ENCODE peak calls at places on chromosome 12, in eight cellular contexts. W is GM19239, D is astrocyte of the spinal cord, E is NCI-H2029 treated with DMSO at 0.1 percent for 48 hours, H is dermis blood vessel endothelial cell, Z is lower leg skin, C is body of pancreas, L is endothelial cell. S is an unnamed sample.

GRCh38 chr12:3805058-3805457 is 52.1 kb upstream of the CRACR2A start:
- DNase-seq in L (no peak), C (no peak), Z (no peak), E (no peak), W (no peak), D (no peak), H (no peak), S (no peak)

GRCh38 chr12:16187684-16188083 is 89.8 kb downstream of the SLC15A5 start:
- DNase-seq in W (no peak), C (no peak), E (no peak), Z (no peak), L (no peak), H (no peak), D (no peak), S (no peak)

GRCh38 chr12:128637616-128638606 is 185.8 kb downstream of the SLC15A4 start:
- DNase-seq in Z (no peak), D (no peak), W (peak; percentile 40), H (no peak), E (peak; percentile 17), C (no peak), L (no peak), S (no peak)

GRCh38 chr12:52819021-52819420 is 5.1 kb upstream of the KRT4 start:
- DNase-seq in Z (no peak), D (no peak), L (no peak), E (no peak), H (no peak), C (no peak), W (no peak), S (no peak)

GRCh38 chr12:77231548-77231947 is 166.2 kb upstream of the E2F7 start:
- DNase-seq in Z (peak; percentile 94), C (peak; percentile 66), D (peak; percentile 76), H (peak; percentile 34), E (no peak), W (no peak), L (no peak), S (no peak)

GRCh38 chr12:114687802-114688201 is 3.8 kb upstream of the TBX3 start:
- DNase-seq in Z (no peak), D (no peak), C (no peak), H (no peak), W (no peak), L (no peak), E (no peak), S (no peak)

GRCh38 chr12:122946690-122947271 is 19.5 kb downstream of the ABCB9 start:
- DNase-seq in Z (peak; percentile 99), E (no peak), W (peak; percentile 63), H (peak; percentile 98), D (peak; percentile 99), C (peak; percentile 51), L (no peak), S (peak; percentile 67)

GRCh38 chr12:90250041-90250440 is 541.4 kb upstream of the ATP2B1 start:
- DNase-seq in L (no peak), D (no peak), W (no peak), H (no peak), C (no peak), Z (no peak), E (no peak), S (no peak)

GRCh38 chr12:95231190-95231589 is 13.6 kb downstream of the VEZT start:
- DNase-seq in E (no peak), H (peak; percentile 71), W (no peak), Z (no peak), D (peak; percentile 60), C (no peak), L (no peak), S (no peak)

GRCh38 chr12:115790526-115790925 is 487.0 kb downstream of the MED13L start:
- DNase-seq in C (no peak), W (no peak), Z (no peak), E (no peak), H (no peak), L (no peak), D (no peak), S (no peak)

GRCh38 chr12:62379026-62379722 is 87.5 kb upstream of the MON2 start:
- DNase-seq in L (no peak), Z (no peak), W (no peak), E (no peak), H (no peak), C (no peak), D (peak; percentile 3), S (no peak)

GRCh38 chr12:6927379-6927991 is at the start of gene ATN1:
- DNase-seq in E (peak; percentile 37), Z (peak; percentile 96), H (peak; percentile 66), W (no peak), L (peak; percentile 75), D (peak; percentile 82), C (peak; percentile 71), S (peak; percentile 87)

S was measured in WERI-Rb-1.